ENCODE peak calls at places on chromosomes 12 and 14, in nine cellular contexts. One of them, this sample, is unnamed.

GRCh38 chr14:29236848-29237247 is 470.3 kb downstream of the FOXG1 start:
- DNase-seq in neural progenitor cell: no peak
- DNase-seq in SK-N-SH: no peak
- DNase-seq in endodermal cell: no peak
- DNase-seq in fibroblast of lung: peak; percentile 86
- DNase-seq in K562: no peak
- DNase-seq in keratinocyte: no peak
- DNase-seq in NT2/D1: no peak
- DNase-seq in GM23248: peak; percentile 92
- DNase-seq in this sample: no peak

GRCh38 chr14:71739273-71739990 is 192.8 kb upstream of the RGS6 start:
- DNase-seq in neural progenitor cell: no peak
- DNase-seq in SK-N-SH: peak; percentile 53
- DNase-seq in endodermal cell: no peak
- DNase-seq in fibroblast of lung: no peak
- DNase-seq in K562: no peak
- DNase-seq in keratinocyte: peak; percentile 36
- DNase-seq in NT2/D1: no peak
- DNase-seq in GM23248: peak; percentile 40
- DNase-seq in this sample: peak; percentile 62

GRCh38 chr14:47585447-47585846 is 90.0 kb downstream of the MDGA2 start:
- DNase-seq in neural progenitor cell: no peak
- DNase-seq in SK-N-SH: no peak
- DNase-seq in endodermal cell: no peak
- DNase-seq in fibroblast of lung: no peak
- DNase-seq in K562: no peak
- DNase-seq in keratinocyte: no peak
- DNase-seq in NT2/D1: no peak
- DNase-seq in GM23248: no peak
- DNase-seq in this sample: no peak

GRCh38 chr14:74604896-74605295 is 7.1 kb downstream of the LTBP2 start:
- DNase-seq in neural progenitor cell: no peak
- DNase-seq in SK-N-SH: peak; percentile 56
- DNase-seq in endodermal cell: no peak
- DNase-seq in fibroblast of lung: peak; percentile 48
- DNase-seq in K562: no peak
- DNase-seq in keratinocyte: no peak
- DNase-seq in NT2/D1: no peak
- DNase-seq in GM23248: peak; percentile 32
- DNase-seq in this sample: no peak

GRCh38 chr12:65306603-65307501 is 28.4 kb downstream of the MSRB3 start:
- DNase-seq in neural progenitor cell: peak; percentile 31
- DNase-seq in SK-N-SH: peak; percentile 57
- DNase-seq in endodermal cell: peak; percentile 70
- DNase-seq in fibroblast of lung: peak; percentile 70
- DNase-seq in K562: no peak
- DNase-seq in keratinocyte: no peak
- DNase-seq in NT2/D1: peak; percentile 8
- DNase-seq in GM23248: peak; percentile 69
- DNase-seq in this sample: no peak

GRCh38 chr14:95998656-95999055 is 40.5 kb upstream of the C14orf132 start:
- DNase-seq in neural progenitor cell: no peak
- DNase-seq in SK-N-SH: peak; percentile 43
- DNase-seq in endodermal cell: no peak
- DNase-seq in fibroblast of lung: peak; percentile 70
- DNase-seq in K562: no peak
- DNase-seq in keratinocyte: no peak
- DNase-seq in NT2/D1: no peak
- DNase-seq in GM23248: peak; percentile 73
- DNase-seq in this sample: no peak

GRCh38 chr12:26162174-26162573 is 33.2 kb upstream of the SSPN start:
- DNase-seq in neural progenitor cell: no peak
- DNase-seq in SK-N-SH: no peak
- DNase-seq in endodermal cell: no peak
- DNase-seq in fibroblast of lung: no peak
- DNase-seq in K562: no peak
- DNase-seq in keratinocyte: no peak
- DNase-seq in NT2/D1: no peak
- DNase-seq in GM23248: no peak
- DNase-seq in this sample: no peak

GRCh38 chr12:7907009-7907408 is 29.0 kb downstream of the SLC2A3 start:
- DNase-seq in neural progenitor cell: peak; percentile 51
- DNase-seq in SK-N-SH: peak; percentile 28
- DNase-seq in endodermal cell: peak; percentile 96
- DNase-seq in fibroblast of lung: peak; percentile 57
- DNase-seq in K562: peak; percentile 38
- DNase-seq in keratinocyte: no peak
- DNase-seq in NT2/D1: peak; percentile 86
- DNase-seq in GM23248: peak; percentile 52
- DNase-seq in this sample: no peak

GRCh38 chr12:108854453-108855283 is 2.7 kb downstream of the SSH1 start:
- DNase-seq in neural progenitor cell: no peak
- DNase-seq in SK-N-SH: no peak
- DNase-seq in endodermal cell: no peak
- DNase-seq in fibroblast of lung: peak; percentile 99
- DNase-seq in K562: no peak
- DNase-seq in keratinocyte: no peak
- DNase-seq in NT2/D1: no peak
- DNase-seq in GM23248: peak; percentile 97
- DNase-seq in this sample: no peak

GRCh38 chr12:68344126-68344525 is 12.0 kb upstream of the MDM1 start:
- DNase-seq in neural progenitor cell: no peak
- DNase-seq in SK-N-SH: no peak
- DNase-seq in endodermal cell: peak; percentile 61
- DNase-seq in fibroblast of lung: no peak
- DNase-seq in K562: no peak
- DNase-seq in keratinocyte: no peak
- DNase-seq in NT2/D1: no peak
- DNase-seq in GM23248: no peak
- DNase-seq in this sample: no peak

GRCh38 chr14:60665178-60665555 is 15.9 kb upstream of the SIX1 start:
- DNase-seq in neural progenitor cell: no peak
- DNase-seq in SK-N-SH: no peak
- DNase-seq in endodermal cell: no peak
- DNase-seq in fibroblast of lung: no peak
- DNase-seq in K562: no peak
- DNase-seq in keratinocyte: no peak
- DNase-seq in NT2/D1: no peak
- DNase-seq in GM23248: no peak
- DNase-seq in this sample: no peak

GRCh38 chr14:60668431-60669112 is 19.3 kb upstream of the SIX1 start:
- DNase-seq in neural progenitor cell: no peak
- DNase-seq in SK-N-SH: no peak
- DNase-seq in endodermal cell: no peak
- DNase-seq in fibroblast of lung: peak; percentile 23
- DNase-seq in K562: no peak
- DNase-seq in keratinocyte: no peak
- DNase-seq in NT2/D1: no peak
- DNase-seq in GM23248: no peak
- DNase-seq in this sample: no peak

DNA sequence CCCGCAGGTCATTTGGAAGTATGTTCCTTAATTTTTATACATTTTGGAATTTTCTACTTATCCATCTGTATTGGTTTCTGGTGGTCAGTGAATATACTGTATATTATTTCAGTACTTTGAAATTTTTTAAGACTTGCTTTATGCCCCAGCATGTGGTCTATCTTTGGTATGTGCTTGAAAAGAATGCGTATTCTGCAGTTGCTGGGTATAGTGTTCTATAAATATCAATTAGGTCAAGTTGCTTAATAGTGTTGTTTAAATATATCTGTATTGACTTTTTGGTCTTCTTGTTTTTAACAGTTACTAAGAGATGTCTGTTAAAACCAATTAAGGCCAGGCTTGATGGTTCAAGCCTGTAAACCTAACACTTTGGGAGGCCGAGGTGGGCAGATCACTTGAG is 21.7 kb upstream of the SIX1 start:
- DNase-seq in neural progenitor cell: no peak
- DNase-seq in SK-N-SH: no peak
- DNase-seq in endodermal cell: no peak
- DNase-seq in fibroblast of lung: no peak
- DNase-seq in K562: no peak
- DNase-seq in keratinocyte: no peak
- DNase-seq in NT2/D1: no peak
- DNase-seq in GM23248: no peak
- DNase-seq in this sample: no peak
- H3K9me3 ChIP-seq in neural progenitor cell: no peaks in the 10 kb centered on the region
- H3K9me3 ChIP-seq in SK-N-SH: no peaks in the 10 kb centered on the region
- H3K9me3 ChIP-seq in endodermal cell: no peaks in the 10 kb centered on the region
- H3K9me3 ChIP-seq in fibroblast of lung: no peaks in the 10 kb centered on the region
- H3K9me3 ChIP-seq in K562: no peaks in the 10 kb centered on the region
- H3K9me3 ChIP-seq in keratinocyte: no peaks in the 10 kb centered on the region
- H3K9me3 ChIP-seq in NT2/D1: no peaks in the 10 kb centered on the region
- H3K9me3 ChIP-seq in GM23248: no peaks in the 10 kb centered on the region
- H3K9me3 ChIP-seq in this sample: no peaks in the 10 kb centered on the region

GRCh38 chr12:47385587-47385986 is 305.8 kb upstream of the AMIGO2 start:
- DNase-seq in neural progenitor cell: no peak
- DNase-seq in SK-N-SH: no peak
- DNase-seq in endodermal cell: no peak
- DNase-seq in fibroblast of lung: no peak
- DNase-seq in K562: no peak
- DNase-seq in keratinocyte: no peak
- DNase-seq in NT2/D1: no peak
- DNase-seq in GM23248: no peak
- DNase-seq in this sample: no peak

GRCh38 chr12:47383942-47384341 is 304.2 kb upstream of the AMIGO2 start:
- DNase-seq in neural progenitor cell: no peak
- DNase-seq in SK-N-SH: no peak
- DNase-seq in endodermal cell: no peak
- DNase-seq in fibroblast of lung: peak; percentile 63
- DNase-seq in K562: no peak
- DNase-seq in keratinocyte: no peak
- DNase-seq in NT2/D1: no peak
- DNase-seq in GM23248: peak; percentile 39
- DNase-seq in this sample: no peak

GRCh38 chr12:47378907-47379306 is 299.1 kb upstream of the AMIGO2 start:
- DNase-seq in neural progenitor cell: no peak
- DNase-seq in SK-N-SH: no peak
- DNase-seq in endodermal cell: no peak
- DNase-seq in fibroblast of lung: no peak
- DNase-seq in K562: no peak
- DNase-seq in keratinocyte: no peak
- DNase-seq in NT2/D1: no peak
- DNase-seq in GM23248: peak; percentile 26
- DNase-seq in this sample: no peak

GRCh38 chr12:47378222-47378582 is 298.4 kb upstream of the AMIGO2 start:
- DNase-seq in neural progenitor cell: no peak
- DNase-seq in SK-N-SH: no peak
- DNase-seq in endodermal cell: no peak
- DNase-seq in fibroblast of lung: peak; percentile 63
- DNase-seq in K562: no peak
- DNase-seq in keratinocyte: no peak
- DNase-seq in NT2/D1: no peak
- DNase-seq in GM23248: no peak
- DNase-seq in this sample: no peak

DNA sequence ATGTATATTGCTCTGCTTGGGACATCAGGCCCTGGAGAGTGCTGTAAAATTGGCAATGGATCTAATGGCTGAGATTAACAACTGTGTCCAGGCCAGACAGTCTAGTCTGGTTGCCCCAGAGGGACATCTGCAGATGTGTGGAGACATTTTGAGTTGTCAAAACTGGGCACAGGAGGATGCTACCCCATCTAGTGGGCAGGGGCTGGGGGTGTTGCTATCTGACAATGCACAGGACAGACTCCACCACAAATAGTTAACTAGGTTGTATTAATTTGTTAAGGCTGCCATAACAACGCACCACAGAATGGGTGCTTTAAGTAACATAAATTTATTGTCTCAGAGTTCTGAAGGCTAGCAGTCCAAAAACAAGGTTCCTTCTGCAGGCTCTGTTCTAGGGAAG is 302.5 kb upstream of the AMIGO2 start:
- DNase-seq in neural progenitor cell: no peak
- DNase-seq in SK-N-SH: no peak
- DNase-seq in endodermal cell: no peak
- DNase-seq in fibroblast of lung: no peak
- DNase-seq in K562: no peak
- DNase-seq in keratinocyte: no peak
- DNase-seq in NT2/D1: no peak
- DNase-seq in GM23248: no peak
- DNase-seq in this sample: no peak
- H3K9ac ChIP-seq in neural progenitor cell: no peak overlapping the region
- H3K9ac ChIP-seq in SK-N-SH: no peak overlapping the region
- H3K9ac ChIP-seq in endodermal cell: no peak overlapping the region
- H3K9ac ChIP-seq in fibroblast of lung: no peak overlapping the region
- H3K9ac ChIP-seq in K562: no peak overlapping the region
- H3K9ac ChIP-seq in keratinocyte: no peak overlapping the region
- H3K9ac ChIP-seq in NT2/D1: no peak overlapping the region
- H3K9ac ChIP-seq in GM23248: no peak overlapping the region
- H3K9ac ChIP-seq in this sample: no peak overlapping the region

DNA sequence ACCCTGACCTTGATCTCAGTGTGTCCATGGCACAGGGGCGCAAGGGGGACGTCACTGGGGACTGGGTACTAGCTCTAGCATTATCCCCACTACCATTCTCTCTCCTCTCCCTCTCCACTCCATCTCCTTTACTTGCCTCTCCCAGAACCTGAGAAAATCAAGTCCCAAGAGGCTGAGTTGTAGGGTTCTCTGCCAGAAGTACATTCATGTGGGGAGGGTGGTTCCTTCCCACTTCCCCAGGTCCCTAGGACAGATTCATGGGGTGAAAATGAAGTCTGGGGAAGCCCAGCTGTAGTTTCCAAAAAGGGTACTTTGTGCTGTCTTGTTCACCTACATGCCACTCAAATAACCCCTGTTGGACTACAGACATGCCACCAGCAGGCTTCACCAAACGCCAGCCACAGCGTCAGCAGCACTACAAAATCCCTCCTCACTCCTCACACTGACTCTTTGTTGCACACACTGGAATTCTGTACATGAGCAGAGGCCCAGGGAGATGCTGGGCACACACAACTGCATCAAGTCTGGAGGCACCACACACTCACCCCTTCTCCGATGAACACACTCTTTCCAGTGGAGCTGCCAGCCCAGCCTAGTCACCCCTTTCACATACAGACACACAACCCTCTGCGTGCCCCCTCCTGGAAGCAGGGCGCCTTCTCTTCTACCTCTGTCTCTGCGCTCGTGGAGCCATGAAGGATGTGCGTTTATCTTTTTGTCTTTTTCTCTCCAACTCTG is 6.9 kb downstream of the RARG start:
- DNase-seq in neural progenitor cell: no peak
- DNase-seq in SK-N-SH: no peak
- DNase-seq in endodermal cell: peak; percentile 57
- DNase-seq in fibroblast of lung: no peak
- DNase-seq in K562: no peak
- DNase-seq in keratinocyte: no peak
- DNase-seq in NT2/D1: no peak
- DNase-seq in GM23248: peak; percentile 80
- DNase-seq in this sample: no peak
- H3K4me3 ChIP-seq in neural progenitor cell: no peak overlapping the region
- H3K4me3 ChIP-seq in SK-N-SH: no peak overlapping the region
- H3K4me3 ChIP-seq in endodermal cell: no peak overlapping the region
- H3K4me3 ChIP-seq in fibroblast of lung: no peak overlapping the region
- H3K4me3 ChIP-seq in K562: no peak overlapping the region
- H3K4me3 ChIP-seq in keratinocyte: peak overlapping the region; percentile 32
- H3K4me3 ChIP-seq in NT2/D1: no peak overlapping the region
- H3K4me3 ChIP-seq in GM23248: no peak overlapping the region
- H3K4me3 ChIP-seq in this sample: peak overlapping the region; percentile 33

DNA sequence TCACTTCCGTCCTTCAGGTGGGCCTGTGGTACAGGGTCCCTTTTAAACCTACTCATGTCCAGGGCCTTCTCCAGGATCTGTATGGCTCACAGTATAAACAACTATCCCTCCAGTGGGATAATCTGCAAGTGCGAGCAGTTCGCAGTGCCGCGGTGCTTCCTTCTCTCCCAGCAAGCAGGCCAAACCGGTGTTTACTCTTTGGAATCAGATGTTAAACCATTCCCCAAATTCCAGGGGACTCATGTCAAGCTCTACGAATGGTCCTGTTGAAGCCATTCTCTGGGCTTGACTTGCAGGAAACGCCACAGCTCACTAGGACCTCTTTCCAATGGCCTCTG is 59.6 kb downstream of the OR11H12 start:
- DNase-seq in neural progenitor cell: no peak
- DNase-seq in SK-N-SH: no peak
- DNase-seq in endodermal cell: no peak
- DNase-seq in fibroblast of lung: no peak
- DNase-seq in K562: no peak
- DNase-seq in keratinocyte: no peak
- DNase-seq in NT2/D1: no peak
- DNase-seq in GM23248: no peak
- DNase-seq in this sample: no peak
- H3K9me3 ChIP-seq in neural progenitor cell: peaks cover 80% of the 10 kb centered on the region
- H3K9me3 ChIP-seq in SK-N-SH: no peaks in the 10 kb centered on the region
- H3K9me3 ChIP-seq in endodermal cell: peaks cover 75% of the 10 kb centered on the region
- H3K9me3 ChIP-seq in fibroblast of lung: no peaks in the 10 kb centered on the region
- H3K9me3 ChIP-seq in K562: no peaks in the 10 kb centered on the region
- H3K9me3 ChIP-seq in keratinocyte: peaks cover 6% of the 10 kb centered on the region
- H3K9me3 ChIP-seq in NT2/D1: no peaks in the 10 kb centered on the region
- H3K9me3 ChIP-seq in GM23248: no peaks in the 10 kb centered on the region
- H3K9me3 ChIP-seq in this sample: no peaks in the 10 kb centered on the region

This sample was measured in SK-N-MC.